ENCODE peak calls at places on chromosomes 2 and 18, in five cellular contexts. S, D, J, N and V are unnamed samples.

GRCh38 chr18:10851824-10852225 is 297.5 kb downstream of the PIEZO2 start:
- DNase-seq in J (no peak), N (no peak), D (peak; percentile 86), S (peak; percentile 27), V (peak; percentile 8)

GRCh38 chr18:25247725-25248124 is 104.2 kb downstream of the ZNF521 start:
- DNase-seq in S (no peak), N (no peak), J (no peak), D (no peak), V (no peak)

GRCh38 chr18:58041633-58042032 is 2.4 kb upstream of the NEDD4L start:
- DNase-seq in D (peak; percentile 12), J (no peak), N (no peak), S (no peak), V (no peak)

GRCh38 chr2:236674646-236675045 is 105.0 kb downstream of the ACKR3 start:
- DNase-seq in J (no peak), N (no peak), D (no peak), S (no peak), V (no peak)

GRCh38 chr18:49697757-49698595 is 115.4 kb downstream of the ACAA2 start:
- DNase-seq in S (no peak), J (no peak), N (no peak), D (peak; percentile 46), V (no peak)

GRCh38 chr18:24930974-24931373 is 421.0 kb downstream of the ZNF521 start:
- DNase-seq in J (no peak), S (no peak), N (no peak), D (no peak), V (no peak)

GRCh38 chr18:9539938-9540337 is 64.6 kb downstream of the RALBP1 start:
- DNase-seq in N (no peak), J (no peak), S (no peak), D (no peak), V (no peak)

GRCh38 chr2:156116113-156116512 is 216.4 kb downstream of the NR4A2 start:
- DNase-seq in J (no peak), N (no peak), D (no peak), S (no peak), V (no peak)

GRCh38 chr2:218367415-218368149 is 10.9 kb downstream of the CATIP start:
- DNase-seq in D (peak; percentile 80), S (peak; percentile 60), J (peak; percentile 83), N (peak; percentile 77), V (peak; percentile 86)

GRCh38 chr2:25151718-25152117 is 16.7 kb downstream of the POMC start:
- DNase-seq in S (no peak), N (no peak), J (no peak), D (no peak), V (no peak)

GRCh38 chr18:10776493-10776892 is 250.7 kb downstream of the NAPG start:
- DNase-seq in S (no peak), J (no peak), D (peak; percentile 15), N (no peak), V (no peak)

GRCh38 chr2:203037026-203037425 is 22.4 kb downstream of the NBEAL1 start:
- DNase-seq in N (no peak), D (no peak), J (no peak), S (no peak), V (no peak)

GRCh38 chr2:460861-461260 is 173.0 kb upstream of the ALKAL2 start:
- DNase-seq in S (no peak), N (no peak), J (peak; percentile 40), D (no peak), V (no peak)

GRCh38 chr2:19504400-19505198 is 146.2 kb upstream of the OSR1 start:
- DNase-seq in S (no peak), N (no peak), D (no peak), J (no peak), V (no peak)

GRCh38 chr2:172513935-172514586 is 41.8 kb upstream of the PDK1 start:
- DNase-seq in N (no peak), D (peak; percentile 8), S (no peak), J (no peak), V (no peak)

GRCh38 chr2:61670591-61671503 is 132.7 kb upstream of the XPO1 start:
- DNase-seq in J (peak; percentile 8), S (no peak), N (no peak), D (peak; percentile 56), V (no peak)

GRCh38 chr2:26640331-26640745 is 828 bp downstream of the CIB4 start:
- DNase-seq in J (no peak), N (no peak), S (peak; percentile 13), D (peak; percentile 78), V (no peak)